ENCODE peak calls at places on chromosomes 2 and 18, in nine cellular contexts. A, K, G, C, D, W, H, F and J are unnamed samples.

GRCh38 chr18:2898131-2898640 is 51.4 kb downstream of the EMILIN2 start:
- DNase-seq in A (no peak), K (no peak), G (no peak), C (no peak), D (peak), W (no peak), H (no peak), F (no peak), J (peak)

GRCh38 chr2:133086176-133086575 is 416.2 kb upstream of the LYPD1 start:
- DNase-seq in A (no peak), K (no peak), G (no peak), C (no peak), D (no peak), W (no peak), H (no peak), F (no peak), J (no peak)

GRCh38 chr2:224918626-224919471 is 123.4 kb downstream of the DOCK10 start:
- DNase-seq in A (no peak), K (no peak), G (no peak), C (no peak), D (no peak), W (no peak), H (no peak), F (no peak), J (no peak)

GRCh38 chr2:14064346-14064745 is 568.2 kb upstream of the LRATD1 start:
- DNase-seq in A (no peak), K (no peak), G (no peak), C (no peak), D (no peak), W (no peak), H (no peak), F (no peak), J (no peak)

GRCh38 chr18:37006742-37007141 is 177.8 kb downstream of the KIAA1328 start:
- DNase-seq in A (no peak), K (no peak), G (no peak), C (no peak), D (no peak), W (no peak), H (no peak), F (no peak), J (peak)

GRCh38 chr2:212770240-212770639 is 231.6 kb upstream of the ERBB4 start:
- DNase-seq in A (no peak), K (no peak), G (no peak), C (no peak), D (no peak), W (no peak), H (no peak), F (no peak), J (no peak)

GRCh38 chr2:64636105-64636873 is 17.4 kb downstream of the SERTAD2 start:
- DNase-seq in A (no peak), K (no peak), G (no peak), C (no peak), D (no peak), W (no peak), H (no peak), F (no peak), J (no peak)

GRCh38 chr2:207448006-207448405 is 81.8 kb upstream of the CREB1 start:
- DNase-seq in A (no peak), K (no peak), G (no peak), C (no peak), D (no peak), W (no peak), H (no peak), F (no peak), J (no peak)

GRCh38 chr2:96123290-96123689 is 6.9 kb upstream of the ADRA2B start:
- DNase-seq in A (no peak), K (no peak), G (no peak), C (no peak), D (no peak), W (no peak), H (no peak), F (no peak), J (no peak)

GRCh38 chr2:24049485-24050021 is at the start of gene FKBP1B:
- DNase-seq in A (no peak), K (peak), G (peak), C (peak), D (peak), W (no peak), H (peak), F (peak), J (peak)

GRCh38 chr2:225429718-225430117 is 30.2 kb downstream of the NYAP2 start:
- DNase-seq in A (no peak), K (no peak), G (no peak), C (peak), D (no peak), W (no peak), H (peak), F (no peak), J (no peak)

GRCh38 chr2:202377308-202377736 is 1.2 kb downstream of the BMPR2 start:
- DNase-seq in A (no peak), K (no peak), G (peak), C (no peak), D (peak), W (no peak), H (peak), F (no peak), J (peak)

GRCh38 chr2:20609349-20609994 is 41.4 kb downstream of the HS1BP3 start:
- DNase-seq in A (no peak), K (no peak), G (no peak), C (no peak), D (no peak), W (peak), H (peak), F (no peak), J (peak)

GRCh38 chr2:188199716-188200128 is 92.0 kb upstream of the GULP1 start:
- DNase-seq in A (no peak), K (no peak), G (no peak), C (no peak), D (no peak), W (no peak), H (no peak), F (peak), J (peak)

GRCh38 chr2:237888389-237888788 is 29.0 kb downstream of the RAMP1 start:
- DNase-seq in A (no peak), K (no peak), G (no peak), C (no peak), D (no peak), W (no peak), H (no peak), F (no peak), J (peak)